ENCODE peak calls at places on chromosomes 12 and 14, in nine cellular contexts. Z, J, U, N, P, K, A, E and Y are unnamed samples. For H3K9me3, the result is how much of the 10 kb centered on the place peaks cover.

GRCh38 chr14:31802838-31803237 is 241.6 kb downstream of the NUBPL start:
- DNase-seq in Z (no peak), J (no peak), U (no peak), N (no peak), P (no peak), K (no peak), A (no peak), E (no peak), Y (no peak)

GRCh38 chr12:96211989-96212388 is 17.8 kb downstream of the ELK3 start:
- DNase-seq in Z (no peak), J (no peak), U (no peak), N (no peak), P (no peak), K (no peak), A (no peak), E (no peak), Y (no peak)

GRCh38 chr14:49545716-49546115 is 40.5 kb downstream of the RPS29 start:
- DNase-seq in Z (no peak), J (no peak), U (no peak), N (no peak), P (no peak), K (no peak), A (no peak), E (no peak), Y (no peak)

GRCh38 chr12:75460194-75460593 is 20.4 kb upstream of the GLIPR1 start:
- DNase-seq in Z (no peak), J (no peak), U (no peak), N (no peak), P (no peak), K (no peak), A (no peak), E (no peak), Y (no peak)

GRCh38 chr14:23025181-23025788 is 9.4 kb downstream of the PSMB5 start:
- DNase-seq in Z (no peak), J (no peak), U (no peak), N (no peak), P (no peak), K (no peak), A (no peak), E (no peak), Y (peak)

GRCh38 chr12:93221841-93222240 is 155.9 kb upstream of the NUDT4 start:
- DNase-seq in Z (no peak), J (no peak), U (no peak), N (no peak), P (no peak), K (no peak), A (no peak), E (no peak), Y (no peak)

GRCh38 chr14:20454359-20454644 is 310 bp downstream of the OSGEP start:
- DNase-seq in Z (peak), J (peak), U (no peak), N (no peak), P (no peak), K (peak), A (peak), E (peak), Y (no peak)

GRCh38 chr12:116053479-116054195 is 223.9 kb downstream of the MED13L start:
- DNase-seq in Z (peak), J (peak), U (no peak), N (no peak), P (no peak), K (peak), A (no peak), E (no peak), Y (peak)

GRCh38 chr14:34711808-34712712 is 2.3 kb downstream of the CFL2 start:
- DNase-seq in Z (no peak), J (peak), U (no peak), N (no peak), P (no peak), K (no peak), A (no peak), E (no peak), Y (no peak)

GRCh38 chr12:110312581-110313360 is 31.7 kb downstream of the ATP2A2 start:
- DNase-seq in Z (no peak), J (peak), U (no peak), N (no peak), P (no peak), K (peak), A (peak), E (peak), Y (no peak)

GRCh38 chr12:14326699-14327098 is 38.8 kb upstream of the ATF7IP start:
- DNase-seq in Z (no peak), J (peak), U (no peak), N (no peak), P (no peak), K (no peak), A (no peak), E (no peak), Y (no peak)

GRCh38 chr12:116427200-116427932 is 131.8 kb upstream of the MAP1LC3B2 start:
- DNase-seq in Z (no peak), J (no peak), U (no peak), N (no peak), P (no peak), K (peak), A (no peak), E (no peak), Y (peak)

GRCh38 chr12:41983394-41983793 is 161.3 kb downstream of the GXYLT1 start:
- DNase-seq in Z (no peak), J (peak), U (no peak), N (no peak), P (peak), K (no peak), A (no peak), E (no peak), Y (no peak)

GRCh38 chr14:36845346-36846042 is 183.8 kb downstream of the PAX9 start:
- DNase-seq in Z (no peak), J (peak), U (no peak), N (no peak), P (no peak), K (no peak), A (no peak), E (no peak), Y (no peak)

GRCh38 chr12:3119745-3120660 is 42.8 kb downstream of the TSPAN9 start:
- DNase-seq in Z (no peak), J (peak), U (no peak), N (peak), P (no peak), K (no peak), A (no peak), E (peak), Y (no peak)

GRCh38 chr12:4742421-4742970 is 22.3 kb downstream of the GALNT8 start:
- DNase-seq in Z (no peak), J (no peak), U (no peak), N (no peak), P (no peak), K (no peak), A (no peak), E (no peak), Y (no peak)

GRCh38 chr12:132329036-132329738 is at the start of gene GALNT9:
- DNase-seq in Z (no peak), J (peak), U (no peak), N (no peak), P (no peak), K (no peak), A (no peak), E (no peak), Y (no peak)

GRCh38 chr14:51094282-51094821 is 553 bp downstream of the TRIM9 start:
- DNase-seq in Z (peak), J (no peak), U (no peak), N (peak), P (no peak), K (peak), A (no peak), E (no peak), Y (no peak)

GRCh38 chr12:105561981-105562726 is 231.7 kb downstream of the C12orf75 start:
- DNase-seq in Z (peak), J (peak), U (no peak), N (no peak), P (no peak), K (peak), A (peak), E (peak), Y (peak)

GRCh38 chr12:107515446-107515958 is 170.1 kb upstream of the PWP1 start:
- DNase-seq in Z (no peak), J (peak), U (no peak), N (no peak), P (no peak), K (peak), A (no peak), E (peak), Y (no peak)

GRCh38 chr14:24392327-24393098 is 6.3 kb upstream of the NYNRIN start:
- DNase-seq in Z (peak), J (peak), U (no peak), N (no peak), P (no peak), K (peak), A (no peak), E (no peak), Y (peak)

GRCh38 chr14:23183479-23183878 is at the start of gene SLC7A8:
- DNase-seq in Z (peak), J (peak), U (peak), N (peak), P (peak), K (no peak), A (no peak), E (no peak), Y (peak)

GRCh38 chr12:1606021-1606622 is 11.7 kb upstream of the FBXL14 start:
- DNase-seq in Z (peak), J (peak), U (peak), N (peak), P (no peak), K (peak), A (peak), E (peak), Y (peak)

GRCh38 chr14:52052289-52052943 is 16.4 kb downstream of the NID2 start:
- DNase-seq in Z (no peak), J (peak), U (no peak), N (no peak), P (no peak), K (no peak), A (no peak), E (no peak), Y (no peak)

GRCh38 chr12:65962921-65963883 is 138.9 kb downstream of the HMGA2 start:
- DNase-seq in Z (peak), J (no peak), U (no peak), N (no peak), P (peak), K (peak), A (no peak), E (no peak), Y (peak)

GRCh38 chr14:31228533-31228932 is 20.9 kb upstream of the HECTD1 start:
- DNase-seq in Z (no peak), J (peak), U (no peak), N (no peak), P (no peak), K (no peak), A (no peak), E (no peak), Y (no peak)

GRCh38 chr14:95486875-95487668 is 29.4 kb downstream of the SYNE3 start:
- DNase-seq in Z (peak), J (no peak), U (no peak), N (no peak), P (peak), K (no peak), A (no peak), E (no peak), Y (no peak)

GRCh38 chr14:60931206-60931605 is 49.7 kb downstream of the TRMT5 start:
- DNase-seq in Z (no peak), J (no peak), U (no peak), N (no peak), P (peak), K (no peak), A (no peak), E (no peak), Y (no peak)

GRCh38 chr12:110266980-110267620 is 13.9 kb upstream of the ATP2A2 start:
- DNase-seq in Z (no peak), J (peak), U (no peak), N (no peak), P (no peak), K (peak), A (no peak), E (no peak), Y (no peak)

GRCh38 chr12:119715268-119715620 is 47.3 kb downstream of the PRKAB1 start:
- DNase-seq in Z (no peak), J (peak), U (no peak), N (no peak), P (no peak), K (no peak), A (no peak), E (no peak), Y (no peak)

GRCh38 chr14:93112891-93113677 is 2.6 kb downstream of the ITPK1 start:
- DNase-seq in Z (peak), J (peak), U (peak), N (peak), P (peak), K (peak), A (peak), E (peak), Y (peak)

GRCh38 chr12:105946541-105946940 is 192.2 kb downstream of the NUAK1 start:
- DNase-seq in Z (no peak), J (no peak), U (no peak), N (no peak), P (no peak), K (no peak), A (no peak), E (no peak), Y (no peak)

GRCh38 chr14:101705733-101706508 is 55.6 kb upstream of the PPP2R5C start:
- DNase-seq in Z (peak), J (no peak), U (peak), N (peak), P (no peak), K (no peak), A (no peak), E (no peak), Y (peak)

GRCh38 chr12:26954027-26954426 is 15.8 kb downstream of the FGFR1OP2 start:
- DNase-seq in Z (no peak), J (no peak), U (no peak), N (no peak), P (no peak), K (no peak), A (no peak), E (no peak), Y (no peak)

GRCh38 chr14:74863274-74863673 is 12.7 kb downstream of the PROX2 start:
- DNase-seq in Z (no peak), J (no peak), U (no peak), N (peak), P (no peak), K (no peak), A (no peak), E (no peak), Y (no peak)

GRCh38 chr12:123905319-123905925 is 67.2 kb downstream of the CCDC92 start:
- DNase-seq in Z (peak), J (peak), U (peak), N (no peak), P (peak), K (peak), A (peak), E (peak), Y (peak)

GRCh38 chr12:55972045-55972843 is 1.6 kb upstream of the RAB5B start:
- DNase-seq in Z (no peak), J (peak), U (no peak), N (no peak), P (no peak), K (peak), A (no peak), E (no peak), Y (peak)

GRCh38 chr12:31914927-31915326 is 44.3 kb upstream of the RESF1 start:
- DNase-seq in Z (no peak), J (no peak), U (no peak), N (no peak), P (no peak), K (no peak), A (no peak), E (no peak), Y (no peak)
- H3K9me3 ChIP-seq in Z (under half), J (under half), U (under half), N (under half), P (under half), K (under half), A (under half), E (under half), Y (under half)

GRCh38 chr12:48329199-48329939 is 21.4 kb downstream of the ZNF641 start:
- DNase-seq in Z (no peak), J (no peak), U (no peak), N (no peak), P (no peak), K (no peak), A (no peak), E (no peak), Y (no peak)
- H3K9me3 ChIP-seq in Z (under half), J (under half), U (under half), N (under half), P (under half), K (under half), A (under half), E (under half), Y (under half)

GRCh38 chr14:104187931-104188726 is 49.7 kb downstream of the KIF26A start:
- DNase-seq in Z (peak), J (no peak), U (no peak), N (no peak), P (no peak), K (no peak), A (no peak), E (no peak), Y (peak)
- H3K9me3 ChIP-seq in Z (under half), J (under half), U (under half), N (under half), P (under half), K (under half), A (under half), E (under half), Y (under half)

DNA sequence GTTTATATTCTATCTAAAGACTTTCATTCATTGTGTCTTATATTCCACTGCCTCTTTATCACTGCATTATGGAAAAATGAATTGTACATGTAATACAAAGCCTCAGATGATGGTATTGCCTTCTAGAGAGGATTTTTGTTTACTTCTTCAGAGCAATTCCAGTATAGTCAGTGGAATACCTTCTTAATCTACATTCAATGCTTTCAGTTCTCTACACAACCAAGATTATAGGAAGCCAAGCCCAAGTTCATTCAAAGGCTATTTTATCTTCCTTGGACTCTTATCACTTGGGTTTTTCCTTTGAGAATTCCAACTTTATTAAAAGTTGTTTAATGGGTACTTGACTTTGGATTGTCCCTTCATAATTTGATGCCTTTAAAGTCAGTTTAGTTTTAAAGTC is 1971.0 kb upstream of the FLRT2 start:
- DNase-seq in Z (no peak), J (no peak), U (no peak), N (no peak), P (no peak), K (no peak), A (no peak), E (no peak), Y (no peak)
- H3K9me3 ChIP-seq in Z (under half), J (under half), U (under half), N (under half), P (under half), K (under half), A (under half), E (under half), Y (under half)

GRCh38 chr12:48899651-48900050 is 25.6 kb downstream of the FKBP11 start:
- DNase-seq in Z (no peak), J (no peak), U (no peak), N (no peak), P (no peak), K (no peak), A (no peak), E (no peak), Y (no peak)
- H3K9me3 ChIP-seq in Z (under half), J (under half), U (under half), N (under half), P (under half), K (under half), A (under half), E (under half), Y (under half)